ENCODE peak calls at places on chromosomes 13 and 19, in seven cellular contexts. M, F, E, S, R, I and N are unnamed samples.

GRCh38 chr13:113981201-113981605 is 7.3 kb upstream of the C13orf46 start:
- DNase-seq in M (peak), F (no peak), E (no peak), S (peak), R (peak), I (peak), N (peak)

GRCh38 chr13:49171358-49171757 is 48.8 kb upstream of the MLNR start:
- DNase-seq in M (no peak), F (no peak), E (no peak), S (no peak), R (no peak), I (no peak), N (no peak)

GRCh38 chr19:44066305-44066704 is 5.7 kb upstream of the ZNF284 start:
- DNase-seq in M (no peak), F (no peak), E (no peak), S (no peak), R (no peak), I (no peak), N (no peak)

GRCh38 chr13:109074436-109074835 is 445.0 kb downstream of the MYO16 start:
- DNase-seq in M (no peak), F (no peak), E (no peak), S (no peak), R (no peak), I (no peak), N (no peak)

GRCh38 chr13:79352107-79352506 is 53.9 kb downstream of the RBM26 start:
- DNase-seq in M (no peak), F (no peak), E (no peak), S (no peak), R (no peak), I (no peak), N (no peak)

GRCh38 chr13:112819816-112820215 is 130.0 kb downstream of the ATP11A start:
- DNase-seq in M (no peak), F (no peak), E (no peak), S (peak), R (no peak), I (no peak), N (no peak)

GRCh38 chr13:47678201-47678963 is 322.7 kb downstream of the SUCLA2 start:
- DNase-seq in M (no peak), F (no peak), E (no peak), S (no peak), R (no peak), I (no peak), N (no peak)

GRCh38 chr13:44967656-44968451 is 21.4 kb downstream of the NUFIP1 start:
- DNase-seq in M (no peak), F (no peak), E (no peak), S (no peak), R (no peak), I (no peak), N (no peak)

GRCh38 chr13:31385534-31385933 is 185.8 kb downstream of the B3GLCT start:
- DNase-seq in M (no peak), F (no peak), E (no peak), S (no peak), R (no peak), I (no peak), N (no peak)

GRCh38 chr13:84413016-84413415 is 530.7 kb upstream of the SLITRK1 start:
- DNase-seq in M (no peak), F (no peak), E (no peak), S (no peak), R (no peak), I (no peak), N (no peak)

GRCh38 chr19:17213334-17213733 is 1.8 kb upstream of the USE1 start:
- DNase-seq in M (no peak), F (no peak), E (no peak), S (no peak), R (no peak), I (no peak), N (no peak)

GRCh38 chr13:43141685-43142084 is 118.3 kb downstream of the DNAJC15 start:
- DNase-seq in M (no peak), F (no peak), E (no peak), S (no peak), R (no peak), I (no peak), N (no peak)

GRCh38 chr19:43476606-43477005 is 11.2 kb upstream of the LYPD3 start:
- DNase-seq in M (no peak), F (no peak), E (no peak), S (no peak), R (no peak), I (no peak), N (peak)

GRCh38 chr13:35720690-35721554 is 244.4 kb upstream of the MAB21L1 start:
- DNase-seq in M (no peak), F (peak), E (peak), S (peak), R (peak), I (peak), N (peak)

GRCh38 chr19:45508931-45509691 is 1.8 kb downstream of the VASP start:
- DNase-seq in M (peak), F (peak), E (peak), S (peak), R (peak), I (no peak), N (peak)

GRCh38 chr13:112152846-112153245 is 85.9 kb downstream of the SOX1 start:
- DNase-seq in M (no peak), F (no peak), E (no peak), S (no peak), R (no peak), I (no peak), N (no peak)

GRCh38 chr13:94157705-94158218 is 321.7 kb downstream of the DCT start:
- DNase-seq in M (peak), F (no peak), E (no peak), S (no peak), R (peak), I (no peak), N (no peak)

GRCh38 chr19:7679017-7679720 is 1.5 kb upstream of the TRAPPC5 start:
- DNase-seq in M (no peak), F (no peak), E (peak), S (peak), R (no peak), I (no peak), N (no peak)

GRCh38 chr13:18961383-18962117 is 220.1 kb downstream of the TUBA3C start:
- DNase-seq in M (no peak), F (no peak), E (no peak), S (no peak), R (no peak), I (no peak), N (no peak)

GRCh38 chr19:41476583-41476982 is 33.6 kb downstream of the ERICH4 start:
- DNase-seq in M (no peak), F (no peak), E (no peak), S (no peak), R (no peak), I (no peak), N (no peak)

GRCh38 chr13:106522112-106522511 is 13.3 kb downstream of the EFNB2 start:
- DNase-seq in M (no peak), F (no peak), E (no peak), S (no peak), R (no peak), I (no peak), N (no peak)

GRCh38 chr13:44768233-44768632 is 192.1 kb upstream of the TSC22D1 start:
- DNase-seq in M (no peak), F (no peak), E (no peak), S (no peak), R (no peak), I (no peak), N (no peak)

GRCh38 chr13:24627090-24627714 is 53.0 kb upstream of the ATP12A start:
- DNase-seq in M (no peak), F (no peak), E (no peak), S (peak), R (no peak), I (peak), N (no peak)

GRCh38 chr19:36748431-36749275 is 24.0 kb downstream of the ZNF850 start:
- DNase-seq in M (no peak), F (no peak), E (no peak), S (no peak), R (no peak), I (no peak), N (no peak)

GRCh38 chr13:49936943-49937273 is 768 bp upstream of the SPRYD7 start:
- DNase-seq in M (no peak), F (no peak), E (no peak), S (no peak), R (no peak), I (no peak), N (no peak)

GRCh38 chr19:52910648-52911047 is 12.6 kb downstream of the ZNF888 start:
- DNase-seq in M (no peak), F (no peak), E (peak), S (no peak), R (no peak), I (no peak), N (no peak)

DNA sequence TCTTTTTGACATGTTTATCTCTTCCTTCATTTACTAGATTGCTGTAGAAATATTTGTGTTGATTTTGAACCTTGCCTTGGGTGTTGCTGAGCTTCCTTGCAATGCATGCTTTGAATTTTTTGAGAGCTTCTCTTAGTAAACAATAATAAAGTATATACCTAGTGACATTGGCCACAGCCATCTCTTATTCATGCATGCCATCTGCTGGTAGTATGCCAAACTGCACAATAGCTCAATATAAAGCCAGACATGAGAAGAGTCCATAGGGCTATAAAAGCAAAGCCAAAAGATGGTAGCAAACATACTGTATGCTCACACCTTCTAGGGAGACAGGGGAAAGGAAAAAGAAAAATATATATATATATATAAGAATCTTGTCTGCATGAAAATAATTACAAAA is 18.9 kb upstream of the ZSCAN5A start:
- DNase-seq in M (no peak), F (no peak), E (peak), S (peak), R (peak), I (peak), N (peak)
- TF ChIP-seq POLR2A in M (no peak), F (no peak), E (no peak), S (no peak), R (no peak), I (no peak), N (no peak)

GRCh38 chr19:5789886-5790572 is 934 bp downstream of the DUS3L start:
- DNase-seq in M (peak), F (no peak), E (no peak), S (no peak), R (no peak), I (no peak), N (no peak)

GRCh38 chr19:5793188-5793587 is 2.2 kb upstream of the DUS3L start:
- DNase-seq in M (no peak), F (no peak), E (no peak), S (no peak), R (no peak), I (no peak), N (no peak)

GRCh38 chr19:5792224-5792623 is 1.3 kb upstream of the DUS3L start:
- DNase-seq in M (no peak), F (no peak), E (no peak), S (no peak), R (no peak), I (no peak), N (no peak)

GRCh38 chr19:5789201-5789795 is 1.7 kb downstream of the DUS3L start:
- DNase-seq in M (no peak), F (no peak), E (no peak), S (no peak), R (no peak), I (no peak), N (no peak)

GRCh38 chr19:5790573-5791520 is at the start of gene DUS3L:
- DNase-seq in M (peak), F (peak), E (peak), S (peak), R (peak), I (peak), N (peak)
- TF ChIP-seq POLR2A in M (no peak), F (peak), E (peak), S (peak), R (peak), I (peak), N (peak)

GRCh38 chr13:110914293-110915056 is 394 bp downstream of the ANKRD10 start:
- DNase-seq in M (peak), F (peak), E (peak), S (peak), R (peak), I (no peak), N (peak)
- TF ChIP-seq POLR2A in M (peak), F (peak), E (peak), S (peak), R (peak), I (peak), N (peak)

GRCh38 chr13:26221721-26222522 is at the start of gene RNF6:
- DNase-seq in M (peak), F (peak), E (peak), S (peak), R (peak), I (peak), N (peak)
- TF ChIP-seq POLR2A in M (no peak), F (peak), E (peak), S (peak), R (peak), I (peak), N (peak)

GRCh38 chr19:48739400-48739825 is 997 bp downstream of the RASIP1 start:
- DNase-seq in M (no peak), F (no peak), E (no peak), S (no peak), R (no peak), I (no peak), N (no peak)

GRCh38 chr19:48740705-48741030 is 258 bp upstream of the RASIP1 start:
- DNase-seq in M (no peak), F (no peak), E (no peak), S (no peak), R (peak), I (no peak), N (no peak)

GRCh38 chr19:48737360-48737998 is 2.9 kb downstream of the RASIP1 start:
- DNase-seq in M (no peak), F (no peak), E (peak), S (no peak), R (peak), I (no peak), N (no peak)

GRCh38 chr19:48739835-48740704 is at the start of gene RASIP1:
- DNase-seq in M (no peak), F (peak), E (no peak), S (no peak), R (peak), I (no peak), N (no peak)

GRCh38 chr19:48738557-48739399 is 1.6 kb downstream of the RASIP1 start:
- DNase-seq in M (peak), F (peak), E (peak), S (peak), R (peak), I (peak), N (peak)
- TF ChIP-seq POLR2A in M (no peak), F (peak), E (peak), S (no peak), R (peak), I (no peak), N (no peak)

DNA sequence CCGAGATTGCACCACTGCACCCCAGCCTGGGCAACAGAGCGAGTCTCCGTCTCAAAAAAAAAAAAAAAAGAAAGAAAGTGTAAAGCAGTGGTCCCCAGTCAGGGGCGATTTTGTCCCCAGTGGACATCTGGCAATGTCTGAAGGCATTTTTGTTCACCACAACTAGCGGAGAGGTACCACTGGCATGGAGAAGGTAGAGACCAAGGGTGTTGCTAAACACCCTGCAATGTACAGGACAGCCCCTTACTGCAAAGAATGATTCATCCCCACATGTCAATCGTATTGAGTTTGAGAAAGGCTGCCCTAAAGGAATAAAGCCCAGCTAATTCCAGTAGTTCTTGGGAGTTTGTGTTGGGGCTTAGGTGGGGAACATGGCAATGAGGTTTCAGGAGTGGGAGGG is 38.7 kb downstream of the CYP4F2 start:
- DNase-seq in M (no peak), F (no peak), E (peak), S (no peak), R (no peak), I (no peak), N (no peak)
- TF ChIP-seq POLR2A in M (no peak), F (no peak), E (no peak), S (no peak), R (no peak), I (no peak), N (no peak)

DNA sequence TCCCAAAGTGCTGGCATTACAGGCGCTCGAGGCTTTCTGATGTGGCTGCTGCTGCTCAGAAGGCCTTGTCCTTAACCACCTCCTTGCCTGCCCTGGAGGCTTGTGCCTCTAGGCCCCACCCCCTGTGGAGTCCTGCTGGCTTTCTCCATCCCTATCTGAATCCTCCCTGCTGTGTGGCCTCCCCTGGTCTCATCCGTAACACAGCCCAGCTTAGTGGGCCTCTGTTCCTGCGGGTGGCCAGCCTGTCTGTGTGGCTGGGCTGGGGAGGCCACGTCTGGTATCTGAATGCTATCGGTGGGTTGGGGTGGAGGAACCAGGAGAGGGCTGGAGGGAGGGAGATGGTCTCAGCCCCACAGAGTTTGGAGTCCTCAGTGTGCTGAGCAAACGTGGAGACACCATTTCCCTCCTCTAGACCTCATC is 4.7 kb downstream of the RPL28 start:
- DNase-seq in M (no peak), F (no peak), E (no peak), S (no peak), R (no peak), I (no peak), N (no peak)
- TF ChIP-seq POLR2A in M (no peak), F (no peak), E (no peak), S (no peak), R (no peak), I (no peak), N (peak)

GRCh38 chr19:9834726-9835506 is at the start of gene PIN1:
- DNase-seq in M (peak), F (peak), E (peak), S (peak), R (peak), I (peak), N (peak)
- TF ChIP-seq POLR2A in M (no peak), F (no peak), E (peak), S (no peak), R (peak), I (no peak), N (peak)

DNA sequence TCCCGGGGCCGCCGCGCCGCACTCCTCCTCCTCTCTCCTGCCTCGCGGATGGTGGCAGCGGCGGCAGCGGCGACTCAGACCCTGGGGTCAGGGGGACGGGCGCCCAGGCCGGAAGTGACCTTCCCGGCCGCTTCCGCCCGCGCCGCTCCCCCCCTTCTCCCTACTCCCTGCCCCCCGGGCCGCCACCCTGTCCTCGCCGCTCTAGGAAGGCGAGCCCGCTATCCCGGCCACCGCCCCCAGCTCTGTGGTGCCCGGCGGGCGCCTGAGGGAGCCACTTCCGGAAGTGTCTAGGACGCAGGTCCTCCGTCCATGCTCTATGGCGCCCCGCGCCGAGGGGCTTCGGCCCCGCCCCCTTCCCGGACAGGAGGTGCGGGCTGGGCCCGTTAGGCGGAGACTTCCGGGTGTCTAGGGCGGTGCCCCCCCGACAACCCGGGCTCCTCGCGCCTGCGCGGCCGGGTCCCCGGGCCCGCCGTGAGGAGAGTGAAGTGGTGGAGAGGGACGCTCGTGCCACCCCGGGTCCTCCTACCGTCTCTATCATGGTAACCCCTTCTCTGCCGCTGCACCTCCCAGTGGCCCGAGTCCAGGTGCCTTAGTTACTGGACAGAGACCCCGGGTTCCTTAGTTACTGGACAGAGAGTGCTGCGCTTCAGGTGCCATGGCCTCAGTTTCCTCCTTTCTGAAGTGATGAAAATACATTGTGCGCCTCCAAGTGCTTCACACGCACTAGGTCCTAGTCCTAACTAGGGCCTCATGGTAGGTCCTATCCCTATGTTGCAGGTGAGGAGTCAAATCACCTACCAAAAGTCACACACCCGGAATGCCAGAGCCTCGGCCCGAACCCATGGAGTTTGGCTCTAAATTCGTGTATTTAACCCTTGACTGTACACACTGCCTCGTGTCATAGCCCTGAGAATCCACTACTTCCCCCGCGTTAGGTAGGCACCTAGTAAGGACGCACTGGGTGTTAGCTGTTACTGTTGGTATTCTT is at the start of gene ZNF787:
- DNase-seq in M (peak), F (peak), E (peak), S (peak), R (peak), I (peak), N (peak)
- TF ChIP-seq POLR2A in M (no peak), F (peak), E (peak), S (peak), R (peak), I (no peak), N (peak)

GRCh38 chr19:2476451-2477140 is 669 bp downstream of the GADD45B start:
- DNase-seq in M (no peak), F (peak), E (peak), S (peak), R (peak), I (no peak), N (no peak)
- TF ChIP-seq POLR2A in M (no peak), F (no peak), E (no peak), S (no peak), R (no peak), I (no peak), N (no peak)